ENCODE peak calls at places on chromosomes 1 and 21, in nine cellular contexts. One of them, this sample, is unnamed.

GRCh38 chr21:36478941-36479340 is 981 bp downstream of the CLDN14 start:
- DNase-seq in neural progenitor cell: peak; percentile 55
- DNase-seq in MCF 10A: no peak
- DNase-seq in spleen: peak; percentile 39
- DNase-seq in retinal pigment epithelial cell: no peak
- DNase-seq in PC-3: no peak
- DNase-seq in A549: peak; percentile 15
- DNase-seq in CD4-positive, alpha-beta T cell: no peak
- DNase-seq in HFF-Myc: no peak
- DNase-seq in this sample: no peak

GRCh38 chr1:231053493-231054162 is 13.6 kb upstream of the FAM89A start:
- DNase-seq in neural progenitor cell: no peak
- DNase-seq in MCF 10A: peak; percentile 17
- DNase-seq in spleen: no peak
- DNase-seq in retinal pigment epithelial cell: peak; percentile 62
- DNase-seq in PC-3: peak; percentile 61
- DNase-seq in A549: no peak
- DNase-seq in CD4-positive, alpha-beta T cell: no peak
- DNase-seq in HFF-Myc: peak; percentile 19
- DNase-seq in this sample: no peak

GRCh38 chr1:9626201-9626608 is 25.3 kb upstream of the PIK3CD start:
- DNase-seq in neural progenitor cell: no peak
- DNase-seq in MCF 10A: no peak
- DNase-seq in spleen: peak; percentile 87
- DNase-seq in retinal pigment epithelial cell: no peak
- DNase-seq in PC-3: no peak
- DNase-seq in A549: no peak
- DNase-seq in CD4-positive, alpha-beta T cell: no peak
- DNase-seq in HFF-Myc: no peak
- DNase-seq in this sample: peak; percentile 18

GRCh38 chr1:93820554-93821411 is 58.2 kb downstream of the DNTTIP2 start:
- DNase-seq in neural progenitor cell: peak; percentile 22
- DNase-seq in MCF 10A: no peak
- DNase-seq in spleen: no peak
- DNase-seq in retinal pigment epithelial cell: no peak
- DNase-seq in PC-3: no peak
- DNase-seq in A549: no peak
- DNase-seq in CD4-positive, alpha-beta T cell: no peak
- DNase-seq in HFF-Myc: no peak
- DNase-seq in this sample: no peak

GRCh38 chr1:162732566-162733335 is 57.8 kb upstream of the HSD17B7 start:
- DNase-seq in neural progenitor cell: no peak
- DNase-seq in MCF 10A: no peak
- DNase-seq in spleen: no peak
- DNase-seq in retinal pigment epithelial cell: no peak
- DNase-seq in PC-3: no peak
- DNase-seq in A549: no peak
- DNase-seq in CD4-positive, alpha-beta T cell: no peak
- DNase-seq in HFF-Myc: no peak
- DNase-seq in this sample: no peak

GRCh38 chr1:1779691-1780597 is 1.7 kb upstream of the NADK start:
- DNase-seq in neural progenitor cell: peak; percentile 25
- DNase-seq in MCF 10A: peak; percentile 91
- DNase-seq in spleen: peak; percentile 93
- DNase-seq in retinal pigment epithelial cell: no peak
- DNase-seq in PC-3: no peak
- DNase-seq in A549: no peak
- DNase-seq in CD4-positive, alpha-beta T cell: peak; percentile 38
- DNase-seq in HFF-Myc: no peak
- DNase-seq in this sample: peak; percentile 67

GRCh38 chr1:5111581-5111980 is 457.2 kb downstream of the AJAP1 start:
- DNase-seq in neural progenitor cell: no peak
- DNase-seq in MCF 10A: no peak
- DNase-seq in spleen: no peak
- DNase-seq in retinal pigment epithelial cell: no peak
- DNase-seq in PC-3: no peak
- DNase-seq in A549: no peak
- DNase-seq in CD4-positive, alpha-beta T cell: no peak
- DNase-seq in HFF-Myc: no peak
- DNase-seq in this sample: no peak

GRCh38 chr1:89923517-89923916 is 71.4 kb upstream of the ZNF326 start:
- DNase-seq in neural progenitor cell: no peak
- DNase-seq in MCF 10A: no peak
- DNase-seq in spleen: no peak
- DNase-seq in retinal pigment epithelial cell: no peak
- DNase-seq in PC-3: no peak
- DNase-seq in A549: no peak
- DNase-seq in CD4-positive, alpha-beta T cell: no peak
- DNase-seq in HFF-Myc: no peak
- DNase-seq in this sample: no peak

GRCh38 chr1:156675715-156676311 is 1.4 kb downstream of the NES start:
- DNase-seq in neural progenitor cell: peak; percentile 65
- DNase-seq in MCF 10A: no peak
- DNase-seq in spleen: no peak
- DNase-seq in retinal pigment epithelial cell: no peak
- DNase-seq in PC-3: no peak
- DNase-seq in A549: no peak
- DNase-seq in CD4-positive, alpha-beta T cell: no peak
- DNase-seq in HFF-Myc: no peak
- DNase-seq in this sample: no peak

GRCh38 chr1:207919523-207920210 is 8.7 kb upstream of the CD34 start:
- DNase-seq in neural progenitor cell: no peak
- DNase-seq in MCF 10A: no peak
- DNase-seq in spleen: no peak
- DNase-seq in retinal pigment epithelial cell: no peak
- DNase-seq in PC-3: no peak
- DNase-seq in A549: no peak
- DNase-seq in CD4-positive, alpha-beta T cell: no peak
- DNase-seq in HFF-Myc: peak; percentile 57
- DNase-seq in this sample: no peak

GRCh38 chr1:213985181-213986019 is 2.4 kb upstream of the PROX1 start:
- DNase-seq in neural progenitor cell: peak; percentile 83
- DNase-seq in MCF 10A: no peak
- DNase-seq in spleen: no peak
- DNase-seq in retinal pigment epithelial cell: no peak
- DNase-seq in PC-3: no peak
- DNase-seq in A549: no peak
- DNase-seq in CD4-positive, alpha-beta T cell: no peak
- DNase-seq in HFF-Myc: no peak
- DNase-seq in this sample: no peak

GRCh38 chr1:119673171-119673940 is 25.3 kb upstream of the ZNF697 start:
- DNase-seq in neural progenitor cell: no peak
- DNase-seq in MCF 10A: no peak
- DNase-seq in spleen: no peak
- DNase-seq in retinal pigment epithelial cell: peak; percentile 21
- DNase-seq in PC-3: peak; percentile 84
- DNase-seq in A549: no peak
- DNase-seq in CD4-positive, alpha-beta T cell: no peak
- DNase-seq in HFF-Myc: no peak
- DNase-seq in this sample: no peak

GRCh38 chr21:39633770-39634181 is 21.0 kb downstream of the B3GALT5 start:
- DNase-seq in neural progenitor cell: no peak
- DNase-seq in MCF 10A: peak; percentile 51
- DNase-seq in spleen: no peak
- DNase-seq in retinal pigment epithelial cell: peak; percentile 99
- DNase-seq in PC-3: peak; percentile 95
- DNase-seq in A549: peak; percentile 72
- DNase-seq in CD4-positive, alpha-beta T cell: no peak
- DNase-seq in HFF-Myc: peak; percentile 90
- DNase-seq in this sample: no peak

GRCh38 chr1:63892632-63893395 is 119.0 kb downstream of the ROR1 start:
- DNase-seq in neural progenitor cell: peak; percentile 44
- DNase-seq in MCF 10A: no peak
- DNase-seq in spleen: peak; percentile 80
- DNase-seq in retinal pigment epithelial cell: peak; percentile 85
- DNase-seq in PC-3: peak; percentile 59
- DNase-seq in A549: no peak
- DNase-seq in CD4-positive, alpha-beta T cell: no peak
- DNase-seq in HFF-Myc: no peak
- DNase-seq in this sample: peak; percentile 62

GRCh38 chr1:30533796-30534550 is 189.4 kb downstream of the MATN1 start:
- DNase-seq in neural progenitor cell: no peak
- DNase-seq in MCF 10A: no peak
- DNase-seq in spleen: peak; percentile 51
- DNase-seq in retinal pigment epithelial cell: no peak
- DNase-seq in PC-3: no peak
- DNase-seq in A549: no peak
- DNase-seq in CD4-positive, alpha-beta T cell: no peak
- DNase-seq in HFF-Myc: no peak
- DNase-seq in this sample: no peak

GRCh38 chr21:43187715-43188114 is 18.9 kb downstream of the CRYAA start:
- DNase-seq in neural progenitor cell: no peak
- DNase-seq in MCF 10A: no peak
- DNase-seq in spleen: peak; percentile 22
- DNase-seq in retinal pigment epithelial cell: no peak
- DNase-seq in PC-3: no peak
- DNase-seq in A549: no peak
- DNase-seq in CD4-positive, alpha-beta T cell: no peak
- DNase-seq in HFF-Myc: no peak
- DNase-seq in this sample: no peak

GRCh38 chr1:162873671-162874666 is 13.0 kb upstream of the CCDC190 start:
- DNase-seq in neural progenitor cell: no peak
- DNase-seq in MCF 10A: peak; percentile 73
- DNase-seq in spleen: no peak
- DNase-seq in retinal pigment epithelial cell: no peak
- DNase-seq in PC-3: peak; percentile 89
- DNase-seq in A549: no peak
- DNase-seq in CD4-positive, alpha-beta T cell: no peak
- DNase-seq in HFF-Myc: no peak
- DNase-seq in this sample: no peak

GRCh38 chr1:6456800-6457466 is 9.0 kb downstream of the TNFRSF25 start:
- DNase-seq in neural progenitor cell: no peak
- DNase-seq in MCF 10A: no peak
- DNase-seq in spleen: no peak
- DNase-seq in retinal pigment epithelial cell: no peak
- DNase-seq in PC-3: no peak
- DNase-seq in A549: no peak
- DNase-seq in CD4-positive, alpha-beta T cell: no peak
- DNase-seq in HFF-Myc: no peak
- DNase-seq in this sample: no peak

DNA sequence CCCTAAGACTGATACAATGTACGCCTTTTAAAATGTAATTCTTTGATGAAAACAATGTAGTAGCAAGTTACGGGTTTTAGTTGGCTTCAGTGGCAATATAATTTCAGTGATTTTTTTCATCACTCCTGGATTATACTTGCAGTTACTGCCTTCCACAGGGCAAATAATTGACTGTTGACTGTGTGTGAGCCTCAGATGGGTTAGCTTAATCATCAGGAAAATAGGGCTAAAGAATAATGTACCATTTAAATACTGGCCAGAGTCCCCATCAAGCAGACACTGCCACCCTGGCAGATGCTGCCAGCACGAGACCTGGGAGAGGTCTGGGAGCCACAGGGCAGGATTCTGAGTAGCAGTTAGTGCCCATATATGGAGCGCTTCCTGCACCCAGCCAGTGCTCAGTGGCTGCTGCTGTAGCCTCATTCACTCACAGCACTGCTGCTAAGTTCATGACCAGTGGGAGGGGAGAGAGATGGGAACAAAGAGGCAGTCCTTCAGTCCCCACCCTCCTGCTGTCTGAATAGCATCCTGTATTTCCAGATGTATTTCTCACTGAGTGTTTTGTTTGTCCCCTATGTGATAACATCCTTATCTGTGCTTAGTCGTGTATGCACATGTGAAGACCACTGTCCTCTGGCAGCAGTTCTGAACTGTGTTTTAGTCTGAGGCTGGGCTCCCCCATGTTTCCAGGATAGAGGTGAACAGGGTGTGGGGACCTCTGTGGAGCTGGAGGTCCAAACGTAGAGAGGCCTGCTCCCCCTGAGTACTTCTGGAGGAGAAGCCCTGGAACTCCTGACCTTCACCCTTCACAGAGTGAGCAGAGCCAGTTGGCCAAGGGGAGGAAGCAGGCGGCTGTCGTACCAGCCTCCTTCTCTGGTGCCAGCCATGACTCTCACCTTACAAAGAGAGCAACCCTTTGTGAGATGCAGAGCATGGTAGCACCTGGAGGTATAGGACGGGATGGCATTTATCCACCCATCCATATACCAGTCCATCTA is 80.4 kb downstream of the ADARB1 start:
- DNase-seq in neural progenitor cell: no peak
- DNase-seq in MCF 10A: peak; percentile 29
- DNase-seq in spleen: no peak
- DNase-seq in retinal pigment epithelial cell: no peak
- DNase-seq in PC-3: no peak
- DNase-seq in A549: no peak
- DNase-seq in CD4-positive, alpha-beta T cell: peak; percentile 18
- DNase-seq in HFF-Myc: peak; percentile 24
- DNase-seq in this sample: no peak
- TF ChIP-seq CTCF in neural progenitor cell: no peak
- TF ChIP-seq CTCF in MCF 10A: no peak
- TF ChIP-seq CTCF in spleen: no peak
- TF ChIP-seq CTCF in retinal pigment epithelial cell: no peak
- TF ChIP-seq CTCF in PC-3: no peak
- TF ChIP-seq CTCF in A549: no peak
- TF ChIP-seq CTCF in CD4-positive, alpha-beta T cell: no peak
- TF ChIP-seq CTCF in HFF-Myc: no peak
- TF ChIP-seq CTCF in this sample: no peak

DNA sequence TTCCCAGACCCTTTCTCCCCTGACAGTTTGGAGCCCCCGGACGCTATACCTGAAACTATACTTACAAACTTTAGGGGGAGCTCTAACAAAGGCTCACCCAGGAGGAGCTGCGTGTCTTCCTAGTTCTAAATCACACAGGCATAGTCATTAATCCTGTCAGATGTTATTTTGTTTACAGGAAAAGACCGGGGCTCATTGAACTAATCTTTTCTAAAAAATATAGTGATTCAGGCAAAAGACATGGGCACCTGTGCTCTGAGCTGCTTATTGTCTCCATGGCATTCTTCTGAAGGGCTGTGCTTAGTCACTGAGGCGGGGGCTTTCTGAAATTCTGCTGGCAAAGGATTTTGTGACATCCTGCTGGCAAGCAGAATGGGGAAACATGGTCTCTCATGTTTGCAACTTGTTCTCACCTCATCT is 1577.0 kb downstream of the NCAM2 start:
- DNase-seq in neural progenitor cell: peak; percentile 71
- DNase-seq in MCF 10A: peak; percentile 41
- DNase-seq in spleen: no peak
- DNase-seq in retinal pigment epithelial cell: peak; percentile 75
- DNase-seq in PC-3: peak; percentile 47
- DNase-seq in A549: no peak
- DNase-seq in CD4-positive, alpha-beta T cell: no peak
- DNase-seq in HFF-Myc: no peak
- DNase-seq in this sample: no peak
- TF ChIP-seq CTCF in neural progenitor cell: peak; percentile 75
- TF ChIP-seq CTCF in MCF 10A: peak; percentile 47
- TF ChIP-seq CTCF in spleen: no peak
- TF ChIP-seq CTCF in retinal pigment epithelial cell: peak; percentile 72
- TF ChIP-seq CTCF in PC-3: peak; percentile 75
- TF ChIP-seq CTCF in A549: no peak
- TF ChIP-seq CTCF in CD4-positive, alpha-beta T cell: no peak
- TF ChIP-seq CTCF in HFF-Myc: no peak
- TF ChIP-seq CTCF in this sample: no peak

GRCh38 chr1:202210370-202210769 is 16.8 kb downstream of the LGR6 start:
- DNase-seq in neural progenitor cell: peak; percentile 67
- DNase-seq in MCF 10A: peak; percentile 41
- DNase-seq in spleen: no peak
- DNase-seq in retinal pigment epithelial cell: no peak
- DNase-seq in PC-3: no peak
- DNase-seq in A549: no peak
- DNase-seq in CD4-positive, alpha-beta T cell: no peak
- DNase-seq in HFF-Myc: no peak
- DNase-seq in this sample: no peak
- TF ChIP-seq CTCF in neural progenitor cell: peak; percentile 21
- TF ChIP-seq CTCF in MCF 10A: peak; percentile 22
- TF ChIP-seq CTCF in spleen: no peak
- TF ChIP-seq CTCF in retinal pigment epithelial cell: peak; percentile 57
- TF ChIP-seq CTCF in PC-3: no peak
- TF ChIP-seq CTCF in A549: peak; percentile 7
- TF ChIP-seq CTCF in CD4-positive, alpha-beta T cell: no peak
- TF ChIP-seq CTCF in HFF-Myc: no peak
- TF ChIP-seq CTCF in this sample: no peak

GRCh38 chr1:97562096-97562495 is 358.7 kb downstream of the DPYD start:
- DNase-seq in neural progenitor cell: no peak
- DNase-seq in MCF 10A: no peak
- DNase-seq in spleen: no peak
- DNase-seq in retinal pigment epithelial cell: peak; percentile 51
- DNase-seq in PC-3: no peak
- DNase-seq in A549: no peak
- DNase-seq in CD4-positive, alpha-beta T cell: no peak
- DNase-seq in HFF-Myc: no peak
- DNase-seq in this sample: no peak
- TF ChIP-seq CTCF in neural progenitor cell: no peak
- TF ChIP-seq CTCF in MCF 10A: no peak
- TF ChIP-seq CTCF in spleen: no peak
- TF ChIP-seq CTCF in retinal pigment epithelial cell: no peak
- TF ChIP-seq CTCF in PC-3: no peak
- TF ChIP-seq CTCF in A549: no peak
- TF ChIP-seq CTCF in CD4-positive, alpha-beta T cell: no peak
- TF ChIP-seq CTCF in HFF-Myc: no peak
- TF ChIP-seq CTCF in this sample: no peak

This sample was measured in natural killer cell.